ENCODE peak calls at places on chromosomes 11 and 22, in six cellular contexts. Y is left colon; I is NT2/D1; U is stimulated activated naive CD8-positive, alpha-beta T cell treated with anti-CD3 and anti-CD28 coated beads, Interleukin-15, amount 100 ng/mL, for 72 hours; O is COR-L47; H is GM04503. B is an unnamed sample.
A peak's percentile ranks its signal among the peaks of the same experiment; 100 is the strongest.

GRCh38 chr11:70109006-70109405 is 30.9 kb downstream of the ANO1 start:
- DNase-seq in Y (no peak), I (peak; percentile 46), U (no peak), O (no peak), H (no peak), B (no peak)

GRCh38 chr11:119361056-119361787 is 14.7 kb upstream of the MFRP start:
- DNase-seq in Y (no peak), I (no peak), U (no peak), O (peak; percentile 36), H (no peak), B (no peak)

GRCh38 chr11:27509953-27510352 is 3.4 kb upstream of the LIN7C start:
- DNase-seq in Y (no peak), I (no peak), U (no peak), O (no peak), H (no peak), B (no peak)

GRCh38 chr22:36184433-36185035 is 17.1 kb downstream of the APOL4 start:
- DNase-seq in Y (no peak), I (no peak), U (no peak), O (no peak), H (no peak), B (no peak)

GRCh38 chr11:36492724-36493304 is 17.3 kb downstream of the TRAF6 start:
- DNase-seq in Y (no peak), I (no peak), U (peak; percentile 26), O (peak; percentile 44), H (no peak), B (no peak)

GRCh38 chr22:45366713-45367112 is 46.7 kb downstream of the SMC1B start:
- DNase-seq in Y (no peak), I (no peak), U (no peak), O (no peak), H (no peak), B (no peak)

GRCh38 chr22:23829845-23830372 is 8.9 kb downstream of the DERL3 start:
- DNase-seq in Y (no peak), I (no peak), U (no peak), O (no peak), H (peak; percentile 91), B (peak; percentile 8)

GRCh38 chr11:71431271-71431670 is 16.9 kb downstream of the DHCR7 start:
- DNase-seq in Y (no peak), I (no peak), U (no peak), O (no peak), H (no peak), B (no peak)

GRCh38 chr11:75475767-75476650 is 43.0 kb upstream of the KLHL35 start:
- DNase-seq in Y (peak; percentile 41), I (no peak), U (peak; percentile 43), O (no peak), H (no peak), B (no peak)

GRCh38 chr11:69321877-69322350 is 28.0 kb downstream of the MYEOV start:
- DNase-seq in Y (no peak), I (no peak), U (no peak), O (no peak), H (peak; percentile 94), B (peak; percentile 47)

GRCh38 chr11:122137081-122137793 is 21.2 kb upstream of the BLID start:
- DNase-seq in Y (no peak), I (no peak), U (no peak), O (no peak), H (peak; percentile 85), B (no peak)

GRCh38 chr11:1165256-1166041 is 7.7 kb downstream of the MUC5AC start:
- DNase-seq in Y (peak; percentile 20), I (no peak), U (no peak), O (no peak), H (no peak), B (peak; percentile 92)

B was measured in chondrocyte.